ENCODE peak calls at places on chromosomes 6 and 20, in four cellular contexts. F is GM12878, W is HepG2, R is K562. A is an unnamed sample.

GRCh38 chr20:48603116-48603818 is 224.5 kb downstream of the PREX1 start:
- DNase-seq in F (no peak), W (no peak), R (no peak), A (no peak)

GRCh38 chr6:138296381-138296780 is 78.1 kb upstream of the PBOV1 start:
- DNase-seq in F (no peak), W (no peak), R (no peak), A (no peak)

GRCh38 chr6:154354265-154354777 is 2.3 kb downstream of the IPCEF1 start:
- DNase-seq in F (no peak), W (no peak), R (no peak), A (no peak)

GRCh38 chr20:3696745-3697587 is 15.2 kb upstream of the ADAM33 start:
- DNase-seq in F (no peak), W (no peak), R (no peak), A (no peak)

GRCh38 chr6:158825951-158826306 is 6.8 kb upstream of the EZR start:
- DNase-seq in F (no peak), W (no peak), R (peak; percentile 61), A (peak; percentile 39)

GRCh38 chr20:1381753-1382591 is 10.9 kb downstream of the FKBP1A start:
- DNase-seq in F (no peak), W (no peak), R (no peak), A (no peak)

GRCh38 chr6:169556758-169557505 is 144.9 kb downstream of the WDR27 start:
- DNase-seq in F (peak; percentile 61), W (no peak), R (no peak), A (no peak)

GRCh38 chr20:652611-653109 is 340 bp downstream of the SRXN1 start:
- DNase-seq in F (no peak), W (no peak), R (no peak), A (no peak)

GRCh38 chr6:97215157-97215769 is 67.8 kb downstream of the MMS22L start:
- DNase-seq in F (no peak), W (peak; percentile 26), R (peak; percentile 49), A (peak; percentile 48)

GRCh38 chr20:57361517-57361916 is 10.5 kb downstream of the RAE1 start:
- DNase-seq in F (no peak), W (no peak), R (no peak), A (no peak)

GRCh38 chr6:169810066-169810989 is 58.9 kb downstream of the ERMARD start:
- DNase-seq in F (no peak), W (peak; percentile 41), R (no peak), A (peak; percentile 65)

GRCh38 chr6:138815797-138816528 is 20.1 kb downstream of the ECT2L start:
- DNase-seq in F (no peak), W (peak; percentile 70), R (peak; percentile 54), A (peak; percentile 56)

GRCh38 chr6:136889271-136890193 is 32.6 kb upstream of the SLC35D3 start:
- DNase-seq in F (no peak), W (peak; percentile 25), R (no peak), A (no peak)

GRCh38 chr6:128117916-128118315 is 217.1 kb upstream of the THEMIS start:
- DNase-seq in F (no peak), W (no peak), R (no peak), A (no peak)

DNA sequence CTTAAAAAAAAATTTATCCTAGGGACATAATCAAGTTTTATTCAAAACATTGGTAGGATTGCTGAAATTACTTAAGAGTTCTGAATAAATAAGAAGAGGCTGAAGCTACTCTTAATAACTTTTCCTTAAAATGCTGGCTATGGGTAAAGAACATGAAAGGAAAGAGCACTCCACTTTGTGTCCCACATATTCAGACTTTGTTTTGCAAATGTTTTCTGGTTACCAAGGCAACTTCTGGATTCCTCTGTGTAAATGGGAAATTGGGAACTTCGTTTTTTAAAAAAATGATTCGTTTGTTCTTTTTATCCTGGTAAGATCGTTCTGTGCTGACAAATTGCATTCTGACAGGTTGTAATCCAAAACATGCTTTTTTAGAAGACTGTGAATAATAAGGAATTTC is 115.0 kb downstream of the KIF6 start:
- DNase-seq in F (no peak), W (peak; percentile 4), R (no peak), A (no peak)
- TF ChIP-seq FOXM1 in F (no peak), W (no peak), R (no peak), A (no peak)

DNA sequence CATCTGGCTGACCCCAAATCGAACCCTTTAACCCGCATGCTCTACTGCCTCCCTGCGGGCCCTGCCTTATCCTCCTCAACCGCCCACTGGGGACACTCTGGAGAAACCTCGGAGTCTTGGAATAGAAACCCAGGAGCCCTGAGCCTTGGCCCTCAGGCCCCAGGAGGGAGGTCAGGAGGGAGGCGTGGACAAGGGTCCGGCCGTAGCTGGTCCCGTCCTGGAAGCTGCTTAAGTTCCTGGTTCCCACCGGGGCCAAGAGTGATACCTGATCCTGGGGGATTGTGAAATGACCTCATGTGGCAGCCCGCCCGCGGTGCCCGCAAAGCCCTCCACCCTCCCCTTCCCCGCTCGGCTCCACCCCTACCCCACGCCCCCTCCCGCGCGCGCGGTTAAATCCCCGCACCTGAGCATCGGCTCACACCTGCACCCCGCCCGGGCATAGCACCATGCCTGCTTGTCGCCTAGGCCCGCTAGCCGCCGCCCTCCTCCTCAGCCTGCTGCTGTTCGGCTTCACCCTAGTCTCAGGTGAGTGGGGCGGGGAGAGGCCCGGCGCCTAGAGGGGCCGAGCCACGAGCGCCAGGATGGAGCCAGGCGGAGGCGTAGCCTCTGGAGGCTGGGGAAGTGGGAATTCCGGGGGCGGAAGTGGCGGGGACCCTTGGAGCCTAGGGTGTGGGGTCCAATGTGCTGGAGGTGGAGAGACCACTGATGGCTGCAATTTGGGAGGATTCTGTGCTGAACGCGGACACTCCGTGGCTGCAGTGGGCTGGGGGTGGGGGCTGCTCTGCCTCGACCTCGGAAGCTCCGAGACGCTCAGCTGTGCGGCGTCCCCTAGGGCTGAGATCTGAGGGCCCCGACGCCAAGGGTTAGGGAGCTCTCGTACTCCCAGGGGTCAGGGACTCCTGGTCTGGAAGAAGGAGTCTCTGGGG is at the start of gene WFDC2:
- DNase-seq in F (no peak), W (no peak), R (no peak), A (no peak)
- H3K27me3 ChIP-seq in F (peaks cover 7% of the 10 kb centered on the region), W (peaks cover 43% of the 10 kb centered on the region), R (peaks cover 26% of the 10 kb centered on the region), A (peaks cover 55% of the 10 kb centered on the region)

GRCh38 chr6:147438758-147439528 is 69.5 kb upstream of the SAMD5 start:
- DNase-seq in F (no peak), W (no peak), R (no peak), A (no peak)

DNA sequence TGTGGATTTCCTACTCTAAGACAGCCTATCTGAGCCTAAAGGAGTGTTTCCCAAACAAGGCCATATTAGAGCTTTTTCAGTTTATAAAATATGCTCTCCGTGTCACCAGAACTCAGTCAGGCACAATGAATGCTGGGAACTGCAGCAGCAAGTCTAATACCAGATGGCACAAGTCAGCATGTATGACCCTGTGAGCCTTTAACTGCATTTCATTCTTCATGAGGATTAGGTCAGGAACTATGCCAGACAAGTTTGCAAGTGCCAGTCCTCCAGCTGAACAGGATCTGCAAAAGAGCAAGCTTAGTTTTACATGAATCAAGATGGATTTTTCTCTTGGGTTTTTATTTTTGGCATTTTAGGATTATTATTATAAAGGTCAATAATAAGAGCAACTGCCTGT is 66.7 kb upstream of the SAMD5 start:
- DNase-seq in F (no peak), W (no peak), R (no peak), A (no peak)
- TF ChIP-seq FOXM1 in F (no peak), W (no peak), R (no peak), A (no peak)

GRCh38 chr20:17457064-17457463 is 74.1 kb downstream of the BFSP1 start:
- DNase-seq in F (no peak), W (no peak), R (no peak), A (no peak)
- H3K27me3 ChIP-seq in F (no peaks in the 10 kb centered on the region), W (peaks cover 39% of the 10 kb centered on the region), R (no peaks in the 10 kb centered on the region), A (no peaks in the 10 kb centered on the region)

GRCh38 chr20:35327074-35327976 is 35.1 kb upstream of the FAM83C start:
- DNase-seq in F (no peak), W (peak; percentile 100), R (peak; percentile 40), A (no peak)
- TF ChIP-seq FOXM1 in F (no peak), W (no peak), R (no peak), A (no peak)

GRCh38 chr20:62892348-62893304 is 31.0 kb upstream of the TCFL5 start:
- DNase-seq in F (no peak), W (no peak), R (no peak), A (no peak)
- H3K27me3 ChIP-seq in F (no peaks in the 10 kb centered on the region), W (no peaks in the 10 kb centered on the region), R (no peaks in the 10 kb centered on the region), A (no peaks in the 10 kb centered on the region)

DNA sequence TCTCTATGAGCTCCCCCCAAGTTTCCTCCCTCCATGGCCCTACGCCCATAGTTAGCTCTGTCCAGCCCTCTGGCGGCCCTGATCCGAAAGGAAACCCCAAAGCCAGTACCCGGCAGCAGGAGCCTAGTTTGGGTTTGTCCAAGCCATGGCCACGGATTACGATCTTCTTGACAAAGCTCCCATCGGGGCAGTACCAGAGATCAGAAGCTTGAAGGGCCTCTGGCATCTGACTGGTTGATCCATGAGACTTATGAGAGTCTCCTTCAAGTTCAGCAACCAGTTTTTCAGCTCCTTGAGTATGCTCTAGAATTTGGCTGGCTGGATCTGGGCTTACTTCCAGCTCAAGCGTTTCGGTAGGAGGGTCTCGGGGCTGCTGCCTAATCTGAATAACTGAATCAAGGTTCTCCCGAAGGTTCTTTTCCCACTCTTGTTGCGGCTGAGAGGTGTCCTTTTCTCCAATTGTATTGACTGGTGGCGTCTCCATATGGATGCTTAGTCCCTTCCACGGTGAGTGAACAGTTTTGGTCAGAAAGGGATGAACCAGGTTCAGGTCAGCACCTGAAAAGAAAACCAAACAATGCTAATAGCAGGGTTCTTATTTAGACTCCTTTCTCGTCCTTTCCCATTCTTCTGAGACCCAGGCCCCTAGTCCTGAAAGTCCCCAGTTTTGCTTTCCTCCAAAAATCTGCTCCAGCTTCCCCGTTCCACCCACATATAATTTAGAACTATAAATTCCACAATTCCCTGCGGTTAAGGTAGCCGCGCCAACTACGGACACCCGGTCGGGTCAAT is 595 bp downstream of the FKBPL start:
- DNase-seq in F (no peak), W (no peak), R (peak; percentile 48), A (no peak)
- TF ChIP-seq FOXM1 in F (no peak), W (no peak), R (no peak), A (no peak)

A was measured in SK-N-SH.